ENCODE peak calls at places on chromosomes 3 and 15, in eight cellular contexts. One of them, this sample, is unnamed.

GRCh38 chr3:135325096-135325495 is 530.0 kb downstream of the EPHB1 start:
- DNase-seq in PC-3: no peak
- DNase-seq in fibroblast of the aortic adventitia: no peak
- DNase-seq in lower lobe of right lung: no peak
- DNase-seq in sigmoid colon: no peak
- DNase-seq in spleen: no peak
- DNase-seq in heart right ventricle: no peak
- DNase-seq in astrocyte of the cerebellum: no peak
- DNase-seq in this sample: no peak

GRCh38 chr15:35519536-35520149 is 26.3 kb downstream of the DPH6 start:
- DNase-seq in PC-3: peak
- DNase-seq in fibroblast of the aortic adventitia: peak
- DNase-seq in lower lobe of right lung: no peak
- DNase-seq in sigmoid colon: no peak
- DNase-seq in spleen: no peak
- DNase-seq in heart right ventricle: no peak
- DNase-seq in astrocyte of the cerebellum: peak
- DNase-seq in this sample: peak

GRCh38 chr3:38548154-38548931 is 52.2 kb downstream of the EXOG start:
- DNase-seq in PC-3: peak
- DNase-seq in fibroblast of the aortic adventitia: no peak
- DNase-seq in lower lobe of right lung: no peak
- DNase-seq in sigmoid colon: no peak
- DNase-seq in spleen: peak
- DNase-seq in heart right ventricle: peak
- DNase-seq in astrocyte of the cerebellum: peak
- DNase-seq in this sample: no peak

GRCh38 chr3:192409203-192409837 is 318.0 kb downstream of the FGF12 start:
- DNase-seq in PC-3: no peak
- DNase-seq in fibroblast of the aortic adventitia: no peak
- DNase-seq in lower lobe of right lung: peak
- DNase-seq in sigmoid colon: peak
- DNase-seq in spleen: peak
- DNase-seq in heart right ventricle: peak
- DNase-seq in astrocyte of the cerebellum: no peak
- DNase-seq in this sample: no peak

GRCh38 chr15:84570164-84570692 is 30.6 kb upstream of the ZSCAN2 start:
- DNase-seq in PC-3: peak
- DNase-seq in fibroblast of the aortic adventitia: no peak
- DNase-seq in lower lobe of right lung: peak
- DNase-seq in sigmoid colon: peak
- DNase-seq in spleen: peak
- DNase-seq in heart right ventricle: peak
- DNase-seq in astrocyte of the cerebellum: no peak
- DNase-seq in this sample: peak

GRCh38 chr3:108806316-108806715 is 16.3 kb upstream of the TRAT1 start:
- DNase-seq in PC-3: no peak
- DNase-seq in fibroblast of the aortic adventitia: no peak
- DNase-seq in lower lobe of right lung: no peak
- DNase-seq in sigmoid colon: no peak
- DNase-seq in spleen: no peak
- DNase-seq in heart right ventricle: no peak
- DNase-seq in astrocyte of the cerebellum: no peak
- DNase-seq in this sample: no peak

GRCh38 chr3:187291512-187292132 is at the start of gene MASP1:
- DNase-seq in PC-3: no peak
- DNase-seq in fibroblast of the aortic adventitia: peak
- DNase-seq in lower lobe of right lung: no peak
- DNase-seq in sigmoid colon: no peak
- DNase-seq in spleen: no peak
- DNase-seq in heart right ventricle: peak
- DNase-seq in astrocyte of the cerebellum: no peak
- DNase-seq in this sample: peak

GRCh38 chr3:186070550-186070949 is 38.3 kb downstream of the ETV5 start:
- DNase-seq in PC-3: no peak
- DNase-seq in fibroblast of the aortic adventitia: no peak
- DNase-seq in lower lobe of right lung: no peak
- DNase-seq in sigmoid colon: no peak
- DNase-seq in spleen: no peak
- DNase-seq in heart right ventricle: no peak
- DNase-seq in astrocyte of the cerebellum: no peak
- DNase-seq in this sample: no peak

GRCh38 chr3:154182322-154182922 is 61.2 kb downstream of the ARHGEF26 start:
- DNase-seq in PC-3: no peak
- DNase-seq in fibroblast of the aortic adventitia: no peak
- DNase-seq in lower lobe of right lung: no peak
- DNase-seq in sigmoid colon: peak
- DNase-seq in spleen: no peak
- DNase-seq in heart right ventricle: no peak
- DNase-seq in astrocyte of the cerebellum: no peak
- DNase-seq in this sample: no peak

GRCh38 chr3:47016086-47016933 is 36.8 kb downstream of the NBEAL2 start:
- DNase-seq in PC-3: no peak
- DNase-seq in fibroblast of the aortic adventitia: peak
- DNase-seq in lower lobe of right lung: no peak
- DNase-seq in sigmoid colon: no peak
- DNase-seq in spleen: no peak
- DNase-seq in heart right ventricle: no peak
- DNase-seq in astrocyte of the cerebellum: no peak
- DNase-seq in this sample: no peak

GRCh38 chr3:142857056-142857455 is 31.8 kb downstream of the PCOLCE2 start:
- DNase-seq in PC-3: peak
- DNase-seq in fibroblast of the aortic adventitia: no peak
- DNase-seq in lower lobe of right lung: no peak
- DNase-seq in sigmoid colon: no peak
- DNase-seq in spleen: no peak
- DNase-seq in heart right ventricle: peak
- DNase-seq in astrocyte of the cerebellum: no peak
- DNase-seq in this sample: no peak

GRCh38 chr3:138125548-138126221 is 6.5 kb downstream of the A4GNT start:
- DNase-seq in PC-3: no peak
- DNase-seq in fibroblast of the aortic adventitia: peak
- DNase-seq in lower lobe of right lung: no peak
- DNase-seq in sigmoid colon: no peak
- DNase-seq in spleen: no peak
- DNase-seq in heart right ventricle: no peak
- DNase-seq in astrocyte of the cerebellum: no peak
- DNase-seq in this sample: peak

GRCh38 chr3:15512173-15512572 is 9.3 kb downstream of the COLQ start:
- DNase-seq in PC-3: no peak
- DNase-seq in fibroblast of the aortic adventitia: peak
- DNase-seq in lower lobe of right lung: peak
- DNase-seq in sigmoid colon: peak
- DNase-seq in spleen: no peak
- DNase-seq in heart right ventricle: peak
- DNase-seq in astrocyte of the cerebellum: peak
- DNase-seq in this sample: peak

GRCh38 chr15:40445411-40446055 is 4.8 kb downstream of the BAHD1 start:
- DNase-seq in PC-3: peak
- DNase-seq in fibroblast of the aortic adventitia: peak
- DNase-seq in lower lobe of right lung: no peak
- DNase-seq in sigmoid colon: no peak
- DNase-seq in spleen: no peak
- DNase-seq in heart right ventricle: no peak
- DNase-seq in astrocyte of the cerebellum: peak
- DNase-seq in this sample: peak

GRCh38 chr3:64188810-64189560 is 36.3 kb downstream of the PRICKLE2 start:
- DNase-seq in PC-3: peak
- DNase-seq in fibroblast of the aortic adventitia: peak
- DNase-seq in lower lobe of right lung: no peak
- DNase-seq in sigmoid colon: peak
- DNase-seq in spleen: no peak
- DNase-seq in heart right ventricle: no peak
- DNase-seq in astrocyte of the cerebellum: peak
- DNase-seq in this sample: peak

GRCh38 chr3:79161941-79162340 is 605.9 kb downstream of the ROBO1 start:
- DNase-seq in PC-3: peak
- DNase-seq in fibroblast of the aortic adventitia: peak
- DNase-seq in lower lobe of right lung: no peak
- DNase-seq in sigmoid colon: no peak
- DNase-seq in spleen: no peak
- DNase-seq in heart right ventricle: no peak
- DNase-seq in astrocyte of the cerebellum: no peak
- DNase-seq in this sample: no peak

GRCh38 chr3:52480768-52481715 is 14.1 kb upstream of the STAB1 start:
- DNase-seq in PC-3: no peak
- DNase-seq in fibroblast of the aortic adventitia: no peak
- DNase-seq in lower lobe of right lung: no peak
- DNase-seq in sigmoid colon: no peak
- DNase-seq in spleen: no peak
- DNase-seq in heart right ventricle: peak
- DNase-seq in astrocyte of the cerebellum: no peak
- DNase-seq in this sample: no peak

GRCh38 chr15:96087180-96087886 is 243.2 kb upstream of the NR2F2 start:
- DNase-seq in PC-3: no peak
- DNase-seq in fibroblast of the aortic adventitia: no peak
- DNase-seq in lower lobe of right lung: no peak
- DNase-seq in sigmoid colon: no peak
- DNase-seq in spleen: no peak
- DNase-seq in heart right ventricle: no peak
- DNase-seq in astrocyte of the cerebellum: no peak
- DNase-seq in this sample: peak

GRCh38 chr15:69154684-69155083 is 5.8 kb upstream of the GLCE start:
- DNase-seq in PC-3: peak
- DNase-seq in fibroblast of the aortic adventitia: peak
- DNase-seq in lower lobe of right lung: no peak
- DNase-seq in sigmoid colon: no peak
- DNase-seq in spleen: no peak
- DNase-seq in heart right ventricle: no peak
- DNase-seq in astrocyte of the cerebellum: peak
- DNase-seq in this sample: peak

GRCh38 chr3:66993082-66993481 is 5.0 kb upstream of the KBTBD8 start:
- DNase-seq in PC-3: no peak
- DNase-seq in fibroblast of the aortic adventitia: no peak
- DNase-seq in lower lobe of right lung: no peak
- DNase-seq in sigmoid colon: no peak
- DNase-seq in spleen: no peak
- DNase-seq in heart right ventricle: no peak
- DNase-seq in astrocyte of the cerebellum: no peak
- DNase-seq in this sample: no peak

GRCh38 chr3:48014358-48014757 is 1.9 kb downstream of the MAP4 start:
- DNase-seq in PC-3: no peak
- DNase-seq in fibroblast of the aortic adventitia: no peak
- DNase-seq in lower lobe of right lung: no peak
- DNase-seq in sigmoid colon: no peak
- DNase-seq in spleen: no peak
- DNase-seq in heart right ventricle: no peak
- DNase-seq in astrocyte of the cerebellum: no peak
- DNase-seq in this sample: no peak

GRCh38 chr3:124986153-124987143 is 51.9 kb upstream of the MUC13 start:
- DNase-seq in PC-3: peak
- DNase-seq in fibroblast of the aortic adventitia: peak
- DNase-seq in lower lobe of right lung: no peak
- DNase-seq in sigmoid colon: no peak
- DNase-seq in spleen: no peak
- DNase-seq in heart right ventricle: no peak
- DNase-seq in astrocyte of the cerebellum: peak
- DNase-seq in this sample: peak

GRCh38 chr3:17645074-17645698 is 97.2 kb downstream of the TBC1D5 start:
- DNase-seq in PC-3: peak
- DNase-seq in fibroblast of the aortic adventitia: peak
- DNase-seq in lower lobe of right lung: no peak
- DNase-seq in sigmoid colon: no peak
- DNase-seq in spleen: no peak
- DNase-seq in heart right ventricle: no peak
- DNase-seq in astrocyte of the cerebellum: peak
- DNase-seq in this sample: peak

GRCh38 chr3:106208266-106208665 is 339.5 kb upstream of the CBLB start:
- DNase-seq in PC-3: no peak
- DNase-seq in fibroblast of the aortic adventitia: peak
- DNase-seq in lower lobe of right lung: no peak
- DNase-seq in sigmoid colon: no peak
- DNase-seq in spleen: no peak
- DNase-seq in heart right ventricle: no peak
- DNase-seq in astrocyte of the cerebellum: no peak
- DNase-seq in this sample: peak

DNA sequence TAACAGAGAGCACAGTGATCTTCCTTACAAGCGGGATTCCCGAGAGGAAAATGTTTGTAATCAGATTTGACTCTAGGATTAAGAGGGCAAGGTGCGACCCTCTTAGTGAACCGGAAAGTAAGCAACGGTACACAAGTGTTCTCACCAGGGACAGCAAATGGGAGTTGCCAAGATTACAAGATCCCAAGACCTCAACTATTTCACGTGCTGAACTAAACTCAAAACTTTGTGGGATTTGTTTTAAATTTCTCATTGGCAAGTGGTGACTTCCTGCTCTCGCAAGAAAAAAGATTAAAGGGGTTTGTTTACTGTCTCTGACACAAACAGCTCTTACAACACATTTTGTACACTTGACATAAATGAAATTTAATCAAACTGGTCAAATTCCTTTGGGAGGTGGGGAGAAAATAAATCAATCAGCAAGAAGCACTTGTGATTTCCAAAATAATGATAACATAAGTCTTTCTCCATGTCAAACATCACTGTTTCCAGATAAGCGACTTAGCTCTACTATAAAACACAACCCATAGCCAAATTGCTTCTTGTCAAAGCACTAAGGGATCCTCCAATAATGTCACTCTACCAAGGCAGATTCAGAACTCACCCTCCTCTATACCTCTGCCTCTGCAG is 2.3 kb upstream of the PGPEP1L start:
- DNase-seq in PC-3: no peak
- DNase-seq in fibroblast of the aortic adventitia: no peak
- DNase-seq in lower lobe of right lung: no peak
- DNase-seq in sigmoid colon: no peak
- DNase-seq in spleen: no peak
- DNase-seq in heart right ventricle: no peak
- DNase-seq in astrocyte of the cerebellum: no peak
- DNase-seq in this sample: peak
- TF ChIP-seq CTCF in PC-3: no peak
- TF ChIP-seq CTCF in fibroblast of the aortic adventitia: no peak
- TF ChIP-seq CTCF in lower lobe of right lung: no peak
- TF ChIP-seq CTCF in sigmoid colon: no peak
- TF ChIP-seq CTCF in spleen: no peak
- TF ChIP-seq CTCF in heart right ventricle: no peak
- TF ChIP-seq CTCF in astrocyte of the cerebellum: no peak
- TF ChIP-seq CTCF in this sample: no peak

GRCh38 chr15:55394694-55395093 is 13.5 kb downstream of the CCPG1 start:
- DNase-seq in PC-3: no peak
- DNase-seq in fibroblast of the aortic adventitia: no peak
- DNase-seq in lower lobe of right lung: no peak
- DNase-seq in sigmoid colon: no peak
- DNase-seq in spleen: no peak
- DNase-seq in heart right ventricle: no peak
- DNase-seq in astrocyte of the cerebellum: no peak
- DNase-seq in this sample: peak
- H3K4me3 ChIP-seq in PC-3: no peak
- H3K4me3 ChIP-seq in fibroblast of the aortic adventitia: no peak
- H3K4me3 ChIP-seq in lower lobe of right lung: no peak
- H3K4me3 ChIP-seq in sigmoid colon: no peak
- H3K4me3 ChIP-seq in spleen: peak
- H3K4me3 ChIP-seq in heart right ventricle: no peak
- H3K4me3 ChIP-seq in astrocyte of the cerebellum: no peak
- H3K4me3 ChIP-seq in this sample: no peak

GRCh38 chr3:59064276-59064675 is 14.5 kb upstream of the CFAP20DC start:
- DNase-seq in PC-3: peak
- DNase-seq in fibroblast of the aortic adventitia: no peak
- DNase-seq in lower lobe of right lung: no peak
- DNase-seq in sigmoid colon: no peak
- DNase-seq in spleen: no peak
- DNase-seq in heart right ventricle: no peak
- DNase-seq in astrocyte of the cerebellum: no peak
- DNase-seq in this sample: no peak
- TF ChIP-seq CTCF in PC-3: peak
- TF ChIP-seq CTCF in fibroblast of the aortic adventitia: no peak
- TF ChIP-seq CTCF in lower lobe of right lung: no peak
- TF ChIP-seq CTCF in sigmoid colon: no peak
- TF ChIP-seq CTCF in spleen: no peak
- TF ChIP-seq CTCF in heart right ventricle: no peak
- TF ChIP-seq CTCF in astrocyte of the cerebellum: no peak
- TF ChIP-seq CTCF in this sample: no peak

GRCh38 chr3:31942446-31942845 is 38.6 kb downstream of the OSBPL10 start:
- DNase-seq in PC-3: no peak
- DNase-seq in fibroblast of the aortic adventitia: no peak
- DNase-seq in lower lobe of right lung: no peak
- DNase-seq in sigmoid colon: no peak
- DNase-seq in spleen: no peak
- DNase-seq in heart right ventricle: no peak
- DNase-seq in astrocyte of the cerebellum: no peak
- DNase-seq in this sample: no peak
- H3K4me3 ChIP-seq in PC-3: no peak
- H3K4me3 ChIP-seq in fibroblast of the aortic adventitia: no peak
- H3K4me3 ChIP-seq in lower lobe of right lung: no peak
- H3K4me3 ChIP-seq in sigmoid colon: no peak
- H3K4me3 ChIP-seq in spleen: peak
- H3K4me3 ChIP-seq in heart right ventricle: no peak
- H3K4me3 ChIP-seq in astrocyte of the cerebellum: no peak
- H3K4me3 ChIP-seq in this sample: no peak

This sample was measured in fibroblast of villous mesenchyme.